ENCODE peak calls at places on chromosomes 11 and 22, in ten cellular contexts. C, S, V, J, F, U, E, O, T and D are unnamed samples. For H3K4me1 and H3K9me3, the result is how much of the 10 kb centered on the place peaks cover.

GRCh38 chr22:20312396-20313191 is 7.3 kb downstream of the DGCR6L start:
- DNase-seq in C (peak), S (no peak), V (peak), J (no peak), F (no peak), U (peak), E (peak), O (no peak), T (no peak), D (peak)

GRCh38 chr11:80109652-80110051 is 668.8 kb upstream of the TENM4 start:
- DNase-seq in C (peak), S (peak), V (no peak), J (no peak), F (no peak), U (no peak), E (no peak), O (no peak), T (no peak), D (no peak)

GRCh38 chr22:42621505-42622002 is 6.9 kb upstream of the POLDIP3 start:
- DNase-seq in C (peak), S (peak), V (peak), J (no peak), F (peak), U (peak), E (peak), O (peak), T (peak), D (peak)

GRCh38 chr11:116829525-116830183 is at the start of gene APOC3:
- DNase-seq in C (no peak), S (no peak), V (no peak), J (no peak), F (peak), U (no peak), E (no peak), O (peak), T (no peak), D (no peak)

GRCh38 chr22:41847300-41847699 is 14.4 kb downstream of the SREBF2 start:
- DNase-seq in C (no peak), S (no peak), V (no peak), J (no peak), F (no peak), U (no peak), E (no peak), O (no peak), T (no peak), D (no peak)

GRCh38 chr11:99370557-99371200 is 349.9 kb downstream of the CNTN5 start:
- DNase-seq in C (peak), S (peak), V (no peak), J (no peak), F (peak), U (peak), E (no peak), O (peak), T (no peak), D (no peak)

GRCh38 chr11:64687204-64687603 is 35.8 kb downstream of the NRXN2 start:
- DNase-seq in C (no peak), S (no peak), V (no peak), J (peak), F (no peak), U (peak), E (peak), O (no peak), T (no peak), D (no peak)

GRCh38 chr11:28964811-28965210 is 856.6 kb downstream of the METTL15 start:
- DNase-seq in C (no peak), S (no peak), V (no peak), J (no peak), F (peak), U (no peak), E (no peak), O (no peak), T (no peak), D (no peak)

GRCh38 chr11:125479113-125479512 is 17.0 kb downstream of the FEZ1 start:
- DNase-seq in C (no peak), S (no peak), V (no peak), J (no peak), F (no peak), U (no peak), E (no peak), O (no peak), T (no peak), D (no peak)

GRCh38 chr11:7576671-7577225 is 62.9 kb downstream of the PPFIBP2 start:
- DNase-seq in C (no peak), S (peak), V (no peak), J (no peak), F (peak), U (peak), E (no peak), O (no peak), T (no peak), D (no peak)

GRCh38 chr22:50267591-50268390 is 2.4 kb downstream of the MAPK11 start:
- DNase-seq in C (peak), S (peak), V (peak), J (no peak), F (peak), U (no peak), E (peak), O (peak), T (no peak), D (peak)

GRCh38 chr22:18065256-18065655 is 12.5 kb upstream of the PEX26 start:
- DNase-seq in C (peak), S (no peak), V (no peak), J (no peak), F (no peak), U (no peak), E (peak), O (no peak), T (no peak), D (no peak)

GRCh38 chr11:78532991-78533861 is 41.4 kb downstream of the NARS2 start:
- DNase-seq in C (no peak), S (no peak), V (no peak), J (no peak), F (no peak), U (no peak), E (no peak), O (no peak), T (no peak), D (no peak)

GRCh38 chr11:111775024-111775710 is 9.0 kb upstream of the PPP2R1B start:
- DNase-seq in C (no peak), S (no peak), V (peak), J (no peak), F (peak), U (no peak), E (no peak), O (no peak), T (no peak), D (no peak)

GRCh38 chr11:67261942-67262681 is 4.2 kb upstream of the GRK2 start:
- DNase-seq in C (no peak), S (no peak), V (no peak), J (no peak), F (no peak), U (peak), E (peak), O (no peak), T (no peak), D (no peak)

GRCh38 chr11:27013741-27014415 is 20.0 kb downstream of the FIBIN start:
- DNase-seq in C (no peak), S (no peak), V (no peak), J (no peak), F (peak), U (no peak), E (no peak), O (peak), T (no peak), D (no peak)

GRCh38 chr11:13667795-13668101 is 720 bp upstream of the FAR1 start:
- DNase-seq in C (no peak), S (no peak), V (no peak), J (no peak), F (no peak), U (no peak), E (no peak), O (no peak), T (no peak), D (no peak)

GRCh38 chr11:111737877-111738205 is 28.3 kb downstream of the PPP2R1B start:
- DNase-seq in C (no peak), S (no peak), V (no peak), J (no peak), F (no peak), U (no peak), E (no peak), O (no peak), T (no peak), D (no peak)

GRCh38 chr11:119800171-119800570 is 71.2 kb upstream of the NECTIN1 start:
- DNase-seq in C (no peak), S (no peak), V (no peak), J (no peak), F (no peak), U (peak), E (peak), O (no peak), T (no peak), D (peak)

GRCh38 chr22:29031236-29031982 is 30.2 kb downstream of the C22orf31 start:
- DNase-seq in C (peak), S (peak), V (peak), J (peak), F (peak), U (peak), E (peak), O (peak), T (no peak), D (peak)

GRCh38 chr22:29030618-29031235 is 30.9 kb downstream of the C22orf31 start:
- DNase-seq in C (peak), S (peak), V (peak), J (peak), F (peak), U (peak), E (peak), O (peak), T (no peak), D (peak)

GRCh38 chr22:29029202-29030000 is 32.2 kb downstream of the C22orf31 start:
- DNase-seq in C (peak), S (no peak), V (no peak), J (no peak), F (no peak), U (no peak), E (no peak), O (no peak), T (no peak), D (no peak)

GRCh38 chr22:29028468-29028867 is 33.2 kb downstream of the C22orf31 start:
- DNase-seq in C (no peak), S (no peak), V (no peak), J (no peak), F (no peak), U (no peak), E (no peak), O (no peak), T (no peak), D (no peak)

DNA sequence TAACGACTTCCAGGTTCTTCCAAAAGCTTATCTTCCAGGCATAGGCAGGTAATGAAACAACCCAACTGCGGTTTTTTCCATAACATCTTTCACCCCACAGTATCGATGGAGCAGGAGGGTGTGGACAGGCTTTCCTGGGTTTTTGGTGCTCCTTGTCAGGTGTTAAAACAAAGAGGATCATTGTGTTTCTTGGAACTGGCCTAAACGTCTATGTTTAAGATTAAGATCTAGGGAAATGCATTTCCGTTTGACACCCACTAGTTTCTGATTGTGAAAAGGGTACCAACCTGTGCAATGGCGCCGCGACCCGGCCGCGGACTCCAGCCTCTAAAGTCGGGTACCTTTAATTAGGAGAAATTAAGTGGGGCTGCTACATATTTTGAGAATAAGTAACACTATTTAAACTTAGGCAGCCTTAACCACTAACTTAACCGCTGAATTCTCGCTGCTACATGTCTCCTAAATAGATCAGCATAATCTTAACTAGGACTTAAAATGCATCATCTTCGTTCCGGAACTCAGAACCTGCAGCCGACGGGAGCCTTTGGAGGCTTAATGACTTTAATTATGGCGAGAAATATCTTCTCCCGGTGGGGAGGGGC is 31.5 kb downstream of the C22orf31 start:
- DNase-seq in C (no peak), S (no peak), V (peak), J (no peak), F (no peak), U (no peak), E (no peak), O (no peak), T (no peak), D (no peak)
- H3K4me1 ChIP-seq in C (under half), S (half or more), V (half or more), J (under half), F (under half), U (under half), E (under half), O (under half), T (under half), D (half or more)

DNA sequence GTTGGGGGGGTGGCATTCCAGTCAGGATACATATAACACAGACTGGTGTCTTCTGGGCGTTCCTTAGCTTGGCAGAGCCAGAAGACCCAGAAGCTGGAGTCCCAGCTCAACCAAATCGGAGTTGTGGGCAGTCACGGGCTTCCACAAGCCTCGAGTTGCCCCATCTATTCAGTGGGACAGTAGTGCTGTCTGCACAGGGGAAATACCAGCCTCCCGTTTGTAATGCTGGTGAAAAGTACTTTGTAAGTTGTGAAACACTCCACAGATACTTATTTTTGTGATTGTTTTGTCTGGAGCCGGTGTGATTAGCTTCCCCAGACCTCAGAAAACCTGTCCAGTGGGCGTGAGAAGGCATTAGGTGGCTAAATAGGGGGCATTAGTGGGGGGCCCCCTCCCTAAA is 13.6 kb downstream of the DGKZ start:
- DNase-seq in C (no peak), S (no peak), V (no peak), J (no peak), F (no peak), U (no peak), E (no peak), O (no peak), T (no peak), D (peak)
- H3K4me3 ChIP-seq in C (no peak), S (no peak), V (peak), J (peak), F (no peak), U (no peak), E (peak), O (no peak), T (peak), D (peak)

GRCh38 chr11:40537734-40538133 is 921.7 kb downstream of the LRRC4C start:
- DNase-seq in C (no peak), S (peak), V (no peak), J (no peak), F (no peak), U (no peak), E (no peak), O (no peak), T (no peak), D (no peak)

GRCh38 chr11:40544162-40544561 is 915.3 kb downstream of the LRRC4C start:
- DNase-seq in C (no peak), S (peak), V (no peak), J (no peak), F (no peak), U (no peak), E (no peak), O (no peak), T (no peak), D (no peak)

GRCh38 chr11:40542821-40543220 is 916.6 kb downstream of the LRRC4C start:
- DNase-seq in C (no peak), S (no peak), V (no peak), J (no peak), F (no peak), U (no peak), E (no peak), O (no peak), T (no peak), D (no peak)
- H3K9me3 ChIP-seq in C (under half), S (under half), V (under half), J (under half), F (under half), U (under half), E (under half), O (under half), T (under half), D (under half)

DNA sequence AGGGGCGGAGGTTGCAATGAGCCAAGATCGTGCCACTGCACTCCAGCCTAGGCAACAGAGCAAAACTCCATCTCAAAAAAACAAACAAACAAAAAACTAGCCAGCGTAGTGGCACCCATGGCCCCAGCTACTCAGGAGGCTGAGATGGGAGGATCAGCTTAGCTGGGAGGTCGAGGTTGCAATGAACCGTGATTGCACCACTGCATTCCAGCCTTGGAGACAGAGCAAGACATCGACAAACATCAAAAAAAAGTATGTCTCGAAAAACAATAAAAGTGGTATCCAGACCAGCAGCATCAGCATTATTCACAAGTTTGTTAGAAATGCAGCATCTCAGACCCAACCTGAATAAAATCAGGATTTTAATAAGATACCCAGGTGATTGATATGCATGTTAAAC is 6.2 kb upstream of the MAPK1 start:
- DNase-seq in C (no peak), S (no peak), V (no peak), J (no peak), F (no peak), U (no peak), E (no peak), O (no peak), T (no peak), D (no peak)
- H3K4me1 ChIP-seq in C (under half), S (under half), V (under half), J (under half), F (under half), U (under half), E (under half), O (under half), T (under half), D (under half)

GRCh38 chr11:73625690-73626318 is 20.6 kb upstream of the PLEKHB1 start:
- DNase-seq in C (peak), S (peak), V (peak), J (no peak), F (peak), U (peak), E (peak), O (peak), T (peak), D (peak)
- H3K4me3 ChIP-seq in C (no peak), S (no peak), V (no peak), J (peak), F (peak), U (no peak), E (no peak), O (no peak), T (no peak), D (no peak)

GRCh38 chr11:17369685-17370243 is 18.2 kb downstream of the NCR3LG1 start:
- DNase-seq in C (no peak), S (no peak), V (no peak), J (no peak), F (no peak), U (no peak), E (no peak), O (no peak), T (no peak), D (no peak)
- H3K9me3 ChIP-seq in C (under half), S (under half), V (under half), J (under half), F (under half), U (under half), E (under half), O (under half), T (under half), D (half or more)

DNA sequence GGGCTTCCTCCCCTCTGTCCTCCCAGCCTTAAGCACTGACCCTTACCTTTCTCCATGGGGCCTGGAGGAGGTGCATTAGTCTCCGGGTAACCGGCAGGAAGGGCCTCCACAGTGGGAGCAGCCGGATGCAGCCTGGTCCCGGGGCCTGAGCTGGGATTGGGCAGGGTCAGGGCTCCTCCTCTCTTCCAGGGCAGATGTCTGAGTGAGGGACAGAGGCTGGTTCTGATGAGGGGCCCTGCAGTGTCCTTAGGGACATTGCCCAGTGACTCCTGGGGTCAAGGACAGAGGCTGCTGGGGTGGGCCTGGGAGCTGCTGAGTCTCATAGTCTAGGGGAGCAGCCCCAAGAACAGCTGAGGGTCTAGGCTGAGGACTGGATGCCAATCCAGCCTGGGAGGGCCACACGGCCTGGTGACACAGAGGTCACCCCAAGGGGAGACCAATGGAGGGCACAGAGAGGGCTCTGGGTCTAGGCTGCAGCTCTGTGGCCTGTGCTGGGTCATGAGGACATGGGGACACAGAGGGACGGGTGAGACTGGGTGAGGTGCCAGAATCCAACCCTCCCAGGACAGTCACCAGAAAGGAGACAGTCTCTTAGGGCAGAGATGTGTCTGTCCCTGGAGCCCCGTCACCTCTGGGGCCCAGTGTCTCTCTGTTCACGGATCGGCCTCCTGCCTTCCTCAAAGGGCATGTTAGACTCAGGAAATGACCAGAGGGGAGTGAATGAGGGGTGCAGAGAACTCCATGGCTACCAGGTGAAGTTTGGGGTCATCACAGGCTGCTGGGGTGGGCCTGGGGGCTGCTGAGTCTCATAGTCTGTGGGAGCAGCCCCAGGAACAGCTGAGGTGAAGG is 6.5 kb downstream of the IGLL5 start:
- DNase-seq in C (no peak), S (no peak), V (no peak), J (no peak), F (no peak), U (no peak), E (peak), O (no peak), T (no peak), D (no peak)
- H3K4me1 ChIP-seq in C (under half), S (under half), V (under half), J (under half), F (under half), U (under half), E (under half), O (under half), T (under half), D (under half)